ENCODE peak calls at places on chromosomes 4 and X, in six cellular contexts. One of them, this sample, is unnamed.

GRCh38 chr4:17771284-17771908 is 10.0 kb downstream of the FAM184B start:
- DNase-seq in A549: no peak
- DNase-seq in K562: no peak
- DNase-seq in HCT116: no peak
- DNase-seq in GM23338: no peak
- DNase-seq in HepG2: no peak
- DNase-seq in this sample: no peak

GRCh38 chrX:23742174-23742692 is 843 bp downstream of the ACOT9 start:
- DNase-seq in K562: peak
- DNase-seq in HCT116: no peak
- DNase-seq in GM23338: peak
- DNase-seq in A549: peak
- DNase-seq in HepG2: peak
- DNase-seq in this sample: no peak

GRCh38 chrX:123199338-123199737 is 15.3 kb downstream of the GRIA3 start:
- DNase-seq in HepG2: no peak
- DNase-seq in K562: no peak
- DNase-seq in A549: no peak
- DNase-seq in HCT116: no peak
- DNase-seq in GM23338: no peak
- DNase-seq in this sample: no peak

GRCh38 chr4:4217123-4217522 is 9.6 kb downstream of the OTOP1 start:
- DNase-seq in GM23338: no peak
- DNase-seq in HepG2: no peak
- DNase-seq in A549: no peak
- DNase-seq in HCT116: no peak
- DNase-seq in K562: no peak
- DNase-seq in this sample: no peak

GRCh38 chr4:158652920-158653319 is 18.8 kb downstream of the C4orf46 start:
- DNase-seq in K562: no peak
- DNase-seq in GM23338: no peak
- DNase-seq in HepG2: no peak
- DNase-seq in HCT116: no peak
- DNase-seq in A549: no peak
- DNase-seq in this sample: no peak

GRCh38 chrX:39309721-39310152 is 508.5 kb downstream of the MID1IP1 start:
- DNase-seq in K562: no peak
- DNase-seq in GM23338: no peak
- DNase-seq in A549: peak
- DNase-seq in HCT116: no peak
- DNase-seq in HepG2: no peak
- DNase-seq in this sample: no peak

GRCh38 chr4:100823066-100823992 is 305.5 kb upstream of the EMCN start:
- DNase-seq in K562: no peak
- DNase-seq in HepG2: peak
- DNase-seq in GM23338: no peak
- DNase-seq in HCT116: peak
- DNase-seq in A549: peak
- DNase-seq in this sample: no peak

GRCh38 chrX:78710146-78710545 is 37.4 kb upstream of the LPAR4 start:
- DNase-seq in A549: no peak
- DNase-seq in GM23338: no peak
- DNase-seq in HCT116: no peak
- DNase-seq in HepG2: no peak
- DNase-seq in K562: no peak
- DNase-seq in this sample: no peak

GRCh38 chr4:66769436-66769835 is 775.9 kb downstream of the CENPC start:
- DNase-seq in GM23338: no peak
- DNase-seq in HCT116: no peak
- DNase-seq in HepG2: no peak
- DNase-seq in K562: no peak
- DNase-seq in A549: no peak
- DNase-seq in this sample: no peak

GRCh38 chr4:142265536-142265935 is 580.6 kb downstream of the INPP4B start:
- DNase-seq in K562: no peak
- DNase-seq in HCT116: peak
- DNase-seq in A549: peak
- DNase-seq in HepG2: no peak
- DNase-seq in GM23338: no peak
- DNase-seq in this sample: no peak

GRCh38 chr4:109472343-109472761 is 38.7 kb downstream of the SEC24B start:
- DNase-seq in K562: peak
- DNase-seq in HepG2: no peak
- DNase-seq in HCT116: no peak
- DNase-seq in A549: peak
- DNase-seq in GM23338: no peak
- DNase-seq in this sample: no peak

GRCh38 chr4:20283039-20283438 is 31.3 kb downstream of the SLIT2 start:
- DNase-seq in K562: no peak
- DNase-seq in GM23338: peak
- DNase-seq in HepG2: no peak
- DNase-seq in A549: no peak
- DNase-seq in HCT116: no peak
- DNase-seq in this sample: no peak

GRCh38 chr4:15653430-15653829 is 1.7 kb downstream of the FBXL5 start:
- DNase-seq in A549: no peak
- DNase-seq in HCT116: no peak
- DNase-seq in GM23338: no peak
- DNase-seq in HepG2: no peak
- DNase-seq in K562: no peak
- DNase-seq in this sample: no peak

GRCh38 chr4:54669831-54670230 is 12.1 kb downstream of the KIT start:
- DNase-seq in HepG2: no peak
- DNase-seq in HCT116: no peak
- DNase-seq in GM23338: peak
- DNase-seq in K562: no peak
- DNase-seq in A549: no peak
- DNase-seq in this sample: no peak

GRCh38 chrX:138890491-138890890 is 179.0 kb upstream of the FGF13 start:
- DNase-seq in HCT116: no peak
- DNase-seq in GM23338: no peak
- DNase-seq in A549: no peak
- DNase-seq in K562: no peak
- DNase-seq in HepG2: no peak
- DNase-seq in this sample: no peak

GRCh38 chr4:11130195-11130975 is 298.3 kb downstream of the HS3ST1 start:
- DNase-seq in GM23338: no peak
- DNase-seq in HepG2: no peak
- DNase-seq in A549: no peak
- DNase-seq in K562: no peak
- DNase-seq in HCT116: no peak
- DNase-seq in this sample: no peak

GRCh38 chr4:164700471-164700870 is 53.5 kb upstream of the SMIM31 start:
- DNase-seq in K562: peak
- DNase-seq in A549: peak
- DNase-seq in HCT116: peak
- DNase-seq in HepG2: peak
- DNase-seq in GM23338: peak
- DNase-seq in this sample: no peak
- TF ChIP-seq CTCF in K562: peak
- TF ChIP-seq CTCF in A549: no peak
- TF ChIP-seq CTCF in HCT116: peak
- TF ChIP-seq CTCF in HepG2: peak
- TF ChIP-seq CTCF in GM23338: peak
- TF ChIP-seq CTCF in this sample: peak

GRCh38 chr4:76751612-76752343 is 146.2 kb downstream of the SOWAHB start:
- DNase-seq in HepG2: no peak
- DNase-seq in K562: no peak
- DNase-seq in A549: no peak
- DNase-seq in HCT116: no peak
- DNase-seq in GM23338: no peak
- DNase-seq in this sample: no peak
- H3K4me3 ChIP-seq in HepG2: no peak
- H3K4me3 ChIP-seq in K562: no peak
- H3K4me3 ChIP-seq in A549: no peak
- H3K4me3 ChIP-seq in HCT116: no peak
- H3K4me3 ChIP-seq in GM23338: no peak
- H3K4me3 ChIP-seq in this sample: no peak

GRCh38 chr4:164997324-164997723 is 19.9 kb upstream of the TRIM61 start:
- DNase-seq in GM23338: peak
- DNase-seq in HepG2: peak
- DNase-seq in K562: peak
- DNase-seq in A549: peak
- DNase-seq in HCT116: peak
- DNase-seq in this sample: no peak
- TF ChIP-seq REST in GM23338: no peak
- TF ChIP-seq REST in HepG2: no peak
- TF ChIP-seq REST in K562: no peak
- TF ChIP-seq REST in A549: no peak
- TF ChIP-seq REST in HCT116: no peak
- TF ChIP-seq REST in this sample: no peak

GRCh38 chr4:177108708-177109107 is 201.0 kb upstream of the NEIL3 start:
- DNase-seq in HCT116: no peak
- DNase-seq in GM23338: peak
- DNase-seq in K562: no peak
- DNase-seq in HepG2: no peak
- DNase-seq in A549: peak
- DNase-seq in this sample: no peak
- TF ChIP-seq CTCF in HCT116: no peak
- TF ChIP-seq CTCF in GM23338: peak
- TF ChIP-seq CTCF in K562: no peak
- TF ChIP-seq CTCF in HepG2: no peak
- TF ChIP-seq CTCF in A549: no peak
- TF ChIP-seq CTCF in this sample: no peak